ENCODE peak calls at places on chromosomes 16 and 17, in ten cellular contexts. W is ovary, F is GM12878, S is K562, N is tibial nerve, L is stomach, M is A549, V is sigmoid colon, A is transverse colon, T is H1. Y is an unnamed sample.

GRCh38 chr17:21228845-21229244 is 14.9 kb upstream of the TMEM11 start:
- DNase-seq in L (no peak), W (no peak), N (no peak), M (no peak), F (no peak), T (no peak), V (no peak), A (no peak), S (no peak), Y (no peak)

GRCh38 chr16:12758670-12759558 is 44.8 kb downstream of the CPPED1 start:
- DNase-seq in F (no peak), V (no peak), W (no peak), A (no peak), M (no peak), N (no peak), S (no peak), L (no peak), T (no peak), Y (no peak)

GRCh38 chr17:946510-947236 is 32.9 kb downstream of the NXN start:
- DNase-seq in W (no peak), A (no peak), V (no peak), F (no peak), T (no peak), L (no peak), S (no peak), N (no peak), M (no peak), Y (no peak)

GRCh38 chr17:16881239-16881924 is 90.5 kb downstream of the TNFRSF13B start:
- DNase-seq in S (no peak), L (peak; percentile 9), M (no peak), V (no peak), W (no peak), F (no peak), T (no peak), A (no peak), N (no peak), Y (no peak)

GRCh38 chr16:84281077-84281476 is 13.6 kb upstream of the WFDC1 start:
- DNase-seq in L (no peak), M (no peak), S (peak; percentile 62), F (no peak), V (no peak), W (no peak), A (no peak), N (no peak), T (no peak), Y (no peak)

GRCh38 chr16:56710181-56710737 is 19.7 kb upstream of the NUP93 start:
- DNase-seq in N (no peak), L (no peak), A (no peak), S (no peak), F (no peak), M (no peak), W (no peak), V (no peak), T (no peak), Y (no peak)

GRCh38 chr17:73371285-73371684 is 59.5 kb upstream of the CDC42EP4 start:
- DNase-seq in M (peak; percentile 44), S (no peak), L (no peak), V (no peak), N (no peak), A (no peak), W (no peak), T (no peak), F (no peak), Y (no peak)

GRCh38 chr17:79626156-79626890 is 15.5 kb upstream of the RBFOX3 start:
- DNase-seq in N (no peak), S (no peak), T (no peak), W (no peak), M (no peak), L (no peak), F (no peak), V (peak; percentile 24), A (peak; percentile 3), Y (peak; percentile 33)

DNA sequence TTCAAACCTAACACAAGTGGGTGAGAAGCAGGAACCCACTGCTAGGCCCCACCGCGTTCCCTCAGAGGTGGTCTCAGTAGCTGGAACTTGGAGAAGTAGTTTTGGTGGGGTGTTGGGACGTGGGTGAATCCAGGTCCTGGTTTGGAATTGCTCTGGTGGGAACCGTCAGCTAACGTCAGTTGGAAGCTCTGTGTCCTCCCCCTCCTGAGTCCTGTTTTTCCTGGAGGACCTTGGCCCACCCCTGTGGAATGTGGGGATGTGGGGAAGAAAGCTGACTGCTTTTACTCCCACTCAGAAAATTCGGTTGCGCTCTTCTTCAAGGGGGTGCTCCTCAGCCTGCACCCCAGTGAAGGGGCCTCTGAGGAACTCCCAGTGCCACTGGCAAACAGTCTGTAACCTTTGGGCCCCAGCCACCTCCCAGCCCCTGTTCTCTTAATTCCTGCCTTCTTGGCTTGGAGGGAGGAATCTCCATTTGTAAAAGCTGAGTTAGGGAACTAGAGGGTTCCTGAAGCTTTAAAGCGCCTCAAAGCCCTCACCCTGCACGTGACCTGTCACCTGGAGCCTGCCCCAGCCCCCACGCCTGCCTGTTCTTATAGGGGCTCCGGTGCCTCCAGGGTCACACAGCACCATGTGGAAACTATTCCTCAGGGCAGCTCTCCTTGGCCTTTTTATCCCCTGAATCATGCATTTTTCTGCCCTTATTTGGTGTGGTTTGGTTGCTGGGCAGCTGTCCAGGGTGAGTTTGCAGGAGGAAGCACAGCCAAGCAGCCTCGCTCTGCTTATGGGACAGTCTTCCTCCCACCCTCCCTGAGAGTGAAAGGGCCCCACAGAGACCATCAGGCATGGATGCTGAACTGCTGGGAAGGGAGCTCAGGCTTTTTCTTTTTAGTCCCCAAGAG is 16.2 kb upstream of the NAGLU start:
- DNase-seq in V (peak; percentile 99), T (peak; percentile 51), L (peak; percentile 77), W (peak; percentile 97), A (peak; percentile 85), N (peak; percentile 96), S (peak; percentile 65), M (peak; percentile 96), F (no peak), Y (peak; percentile 94)
- TF ChIP-seq POLR2A in V (no peak), T (no peak), L (no peak), W (no peak), A (no peak), N (no peak), S (no peak), M (peak; percentile 60), F (no peak), Y (no peak)

GRCh38 chr16:81488687-81489411 is 44.2 kb downstream of the CMIP start:
- DNase-seq in A (no peak), F (no peak), N (no peak), S (no peak), T (no peak), M (no peak), W (no peak), L (no peak), V (no peak), Y (no peak)

GRCh38 chr16:81487301-81487720 is 42.7 kb downstream of the CMIP start:
- DNase-seq in F (no peak), S (no peak), L (no peak), V (no peak), A (no peak), T (no peak), W (no peak), M (no peak), N (no peak), Y (no peak)

GRCh38 chr16:81485824-81486554 is 41.4 kb downstream of the CMIP start:
- DNase-seq in N (no peak), V (no peak), W (no peak), L (no peak), M (peak; percentile 47), T (no peak), A (no peak), F (no peak), S (no peak), Y (no peak)

GRCh38 chr16:81485225-81485624 is 40.6 kb downstream of the CMIP start:
- DNase-seq in M (no peak), W (no peak), N (no peak), S (no peak), L (no peak), A (no peak), T (no peak), F (no peak), V (no peak), Y (no peak)

DNA sequence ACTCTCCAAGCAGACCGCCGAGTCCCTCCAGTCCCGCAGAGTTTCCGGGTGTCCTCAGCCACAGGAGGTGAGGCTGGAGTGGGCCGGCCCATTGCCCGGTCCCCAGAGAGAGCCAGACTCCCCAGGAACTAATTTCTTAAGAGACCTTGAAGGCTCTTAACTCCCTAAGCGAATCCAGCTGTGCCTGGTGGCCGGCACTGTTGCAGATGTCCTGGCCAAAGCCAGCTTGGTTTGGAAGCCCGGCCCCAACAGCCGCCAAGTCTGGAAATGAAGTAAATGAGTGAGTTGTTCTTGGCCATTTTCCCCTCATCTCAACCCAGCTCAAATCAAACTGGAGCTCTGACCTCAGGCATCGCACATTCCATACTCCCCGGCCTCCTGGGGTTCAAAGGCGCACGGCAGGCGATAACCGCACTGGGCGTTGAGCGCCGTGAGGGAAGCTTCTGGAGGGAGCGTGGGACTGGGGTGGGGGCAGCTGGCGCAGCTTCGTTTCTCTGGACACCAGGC is 42.0 kb downstream of the CMIP start:
- DNase-seq in F (no peak), S (no peak), M (no peak), V (no peak), W (peak; percentile 65), L (peak; percentile 31), N (peak; percentile 46), A (no peak), T (no peak), Y (peak; percentile 92)
- TF ChIP-seq EP300 in F (no peak), S (no peak), M (no peak), V (no peak), W (no peak), L (no peak), N (peak; percentile 28), A (no peak), T (no peak), Y (no peak)

DNA sequence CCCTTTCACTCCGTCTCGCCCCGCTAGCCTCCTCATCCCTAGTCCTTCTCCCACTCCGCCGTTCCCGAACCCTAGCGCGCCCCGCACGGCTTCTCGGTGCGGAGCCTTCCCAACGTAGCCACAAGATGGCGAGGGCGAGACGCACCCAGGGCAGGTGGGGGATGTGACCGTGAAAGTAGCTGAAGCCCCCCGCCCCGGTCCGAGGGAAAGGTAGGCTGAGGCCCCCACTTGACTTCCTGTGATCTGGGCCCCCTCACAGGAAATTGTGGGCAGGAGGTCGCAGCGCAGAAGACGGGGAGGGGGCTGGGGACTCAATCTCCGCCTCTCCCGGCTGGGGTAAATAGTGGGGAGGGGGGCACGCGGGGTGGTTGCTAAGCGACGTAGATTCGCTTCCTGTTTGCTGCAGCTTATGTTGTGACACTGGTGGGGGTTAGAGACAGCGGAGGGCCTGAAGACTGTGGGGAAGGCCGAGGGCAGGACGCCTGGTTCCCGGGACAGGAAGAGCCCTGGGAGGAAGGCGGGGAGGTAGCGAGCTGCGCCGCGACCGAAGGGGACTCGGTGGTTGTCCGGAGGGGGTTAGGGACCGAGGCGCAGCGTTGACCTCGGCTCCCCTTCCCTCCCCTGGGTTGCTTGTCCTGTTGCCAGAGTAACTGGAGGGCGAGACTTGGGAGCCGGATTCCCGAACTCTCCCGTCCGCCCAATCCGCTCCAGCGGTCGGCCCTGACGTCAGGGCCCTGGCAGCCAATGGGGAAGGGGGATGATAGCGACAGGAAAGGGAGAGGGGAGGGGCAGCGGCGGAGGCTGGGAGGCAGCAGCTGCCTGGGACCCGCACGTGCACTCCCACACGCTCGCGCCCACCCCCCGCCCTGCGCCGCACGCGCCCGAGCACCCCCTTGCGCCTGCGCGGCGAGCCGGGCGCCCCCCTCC is 1.1 kb downstream of the KDM6B start:
- DNase-seq in W (peak; percentile 99), L (peak; percentile 97), F (peak; percentile 90), S (peak; percentile 96), V (peak; percentile 99), T (peak; percentile 97), N (peak; percentile 95), M (peak; percentile 99), A (peak; percentile 97), Y (peak; percentile 99)
- TF ChIP-seq POLR2A in W (peak; percentile 95), L (peak; percentile 43), F (no peak), S (peak; percentile 1), V (peak; percentile 86), T (peak; percentile 66), N (peak; percentile 82), M (peak; percentile 39), A (peak; percentile 79), Y (peak; percentile 79)

GRCh38 chr17:45581860-45582259 is 91.3 kb upstream of the PLEKHM1 start:
- DNase-seq in W (no peak), F (no peak), S (no peak), A (no peak), L (no peak), M (no peak), N (no peak), T (no peak), V (no peak), Y (no peak)

GRCh38 chr17:45579529-45580495 is 89.3 kb upstream of the PLEKHM1 start:
- DNase-seq in F (no peak), M (no peak), W (no peak), S (peak; percentile 72), A (peak; percentile 26), N (no peak), T (no peak), V (no peak), L (no peak), Y (no peak)

GRCh38 chr17:45580914-45581313 is 90.4 kb upstream of the PLEKHM1 start:
- DNase-seq in S (no peak), F (no peak), M (no peak), N (no peak), A (no peak), T (no peak), V (no peak), L (no peak), W (no peak), Y (no peak)

GRCh38 chr17:45578516-45579455 is 88.3 kb upstream of the PLEKHM1 start:
- DNase-seq in L (no peak), F (no peak), T (no peak), S (no peak), N (no peak), W (no peak), M (no peak), A (no peak), V (no peak), Y (no peak)

GRCh38 chr17:45584092-45585036 is 93.8 kb upstream of the PLEKHM1 start:
- DNase-seq in T (no peak), F (no peak), S (peak; percentile 73), V (peak; percentile 77), L (peak; percentile 81), A (peak; percentile 85), W (peak; percentile 56), N (no peak), M (peak; percentile 84), Y (peak; percentile 84)
- TF ChIP-seq EP300 in T (no peak), F (no peak), S (no peak), V (no peak), L (no peak), A (no peak), W (no peak), N (no peak), M (no peak), Y (no peak)